ENCODE peak calls at places on chromosomes 1 and 21, in five cellular contexts. N is ovary, G is neuronal stem cell, U is hepatocyte, I is lung. T is an unnamed sample.
A peak's percentile ranks its signal among the peaks of the same experiment; 100 is the strongest.

GRCh38 chr1:179310271-179310670 is 16.7 kb downstream of the SOAT1 start:
- DNase-seq in N (no peak), G (no peak), U (no peak), I (no peak), T (no peak)

GRCh38 chr1:100799548-100799947 is 80.0 kb downstream of the VCAM1 start:
- DNase-seq in N (no peak), G (no peak), U (no peak), I (no peak), T (no peak)

GRCh38 chr1:245207056-245207638 is 52.4 kb downstream of the KIF26B start:
- DNase-seq in N (no peak), G (no peak), U (no peak), I (no peak), T (no peak)

GRCh38 chr21:37803076-37803475 is 113.2 kb downstream of the KCNJ6 start:
- DNase-seq in N (no peak), G (no peak), U (no peak), I (no peak), T (no peak)

GRCh38 chr1:234724517-234725176 is 114.7 kb upstream of the IRF2BP2 start:
- DNase-seq in N (peak; percentile 85), G (no peak), U (no peak), I (peak; percentile 69), T (peak; percentile 59)

GRCh38 chr1:203491664-203492485 is 2.1 kb upstream of the OPTC start:
- DNase-seq in N (no peak), G (no peak), U (no peak), I (no peak), T (no peak)

GRCh38 chr1:163071381-163072255 is 2.5 kb downstream of the RGS4 start:
- DNase-seq in N (peak; percentile 26), G (peak; percentile 45), U (peak; percentile 77), I (peak; percentile 42), T (peak; percentile 25)

GRCh38 chr1:38013027-38013588 is 574 bp downstream of the UTP11 start:
- DNase-seq in N (no peak), G (no peak), U (peak; percentile 87), I (no peak), T (no peak)

GRCh38 chr1:158155673-158156072 is 25.0 kb upstream of the CD1D start:
- DNase-seq in N (no peak), G (no peak), U (no peak), I (no peak), T (no peak)

GRCh38 chr1:178124115-178124514 is 30.2 kb downstream of the RASAL2 start:
- DNase-seq in N (no peak), G (no peak), U (no peak), I (no peak), T (no peak)

GRCh38 chr1:115098979-115099692 is 9.8 kb upstream of the TSPAN2 start:
- DNase-seq in N (no peak), G (no peak), U (peak; percentile 78), I (no peak), T (no peak)

GRCh38 chr1:115099693-115100050 is 10.4 kb upstream of the TSPAN2 start:
- DNase-seq in N (no peak), G (no peak), U (no peak), I (no peak), T (no peak)
- H3K27ac ChIP-seq in N (no peak overlapping the region), G (no peak overlapping the region), U (no peak overlapping the region), I (no peak overlapping the region), T (peak overlapping the region; percentile 81)

GRCh38 chr21:41726970-41727783 is 39.7 kb downstream of the RIPK4 start:
- DNase-seq in N (no peak), G (no peak), U (peak; percentile 53), I (no peak), T (peak; percentile 66)

GRCh38 chr21:41729701-41730368 is 37.0 kb downstream of the RIPK4 start:
- DNase-seq in N (no peak), G (no peak), U (no peak), I (no peak), T (no peak)

GRCh38 chr21:41733951-41734689 is 32.7 kb downstream of the RIPK4 start:
- DNase-seq in N (no peak), G (no peak), U (no peak), I (no peak), T (no peak)

GRCh38 chr21:41727784-41728763 is 38.8 kb downstream of the RIPK4 start:
- DNase-seq in N (no peak), G (no peak), U (no peak), I (no peak), T (no peak)

DNA sequence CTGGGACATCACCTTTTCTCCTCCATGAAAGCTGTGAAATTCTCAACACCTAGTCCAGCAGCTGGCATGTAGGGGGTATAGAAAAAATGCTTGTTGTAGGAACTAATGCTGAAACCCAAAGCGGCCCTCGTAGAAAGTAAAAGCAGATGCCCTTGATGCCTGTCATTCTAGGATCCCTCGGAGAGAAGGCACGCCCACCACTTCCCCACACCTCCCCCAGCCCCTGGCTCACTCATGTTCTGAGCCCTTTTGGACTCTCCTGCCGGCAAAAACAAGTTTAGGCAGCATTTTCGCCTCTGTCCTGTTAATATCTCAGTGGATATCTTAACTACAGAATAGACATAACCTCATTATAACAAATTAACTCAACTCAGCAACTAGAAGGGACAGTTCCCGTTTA is 36.5 kb downstream of the RIPK4 start:
- DNase-seq in N (no peak), G (no peak), U (no peak), I (no peak), T (no peak)
- H3K27ac ChIP-seq in N (no peak overlapping the region), G (no peak overlapping the region), U (no peak overlapping the region), I (no peak overlapping the region), T (no peak overlapping the region)

DNA sequence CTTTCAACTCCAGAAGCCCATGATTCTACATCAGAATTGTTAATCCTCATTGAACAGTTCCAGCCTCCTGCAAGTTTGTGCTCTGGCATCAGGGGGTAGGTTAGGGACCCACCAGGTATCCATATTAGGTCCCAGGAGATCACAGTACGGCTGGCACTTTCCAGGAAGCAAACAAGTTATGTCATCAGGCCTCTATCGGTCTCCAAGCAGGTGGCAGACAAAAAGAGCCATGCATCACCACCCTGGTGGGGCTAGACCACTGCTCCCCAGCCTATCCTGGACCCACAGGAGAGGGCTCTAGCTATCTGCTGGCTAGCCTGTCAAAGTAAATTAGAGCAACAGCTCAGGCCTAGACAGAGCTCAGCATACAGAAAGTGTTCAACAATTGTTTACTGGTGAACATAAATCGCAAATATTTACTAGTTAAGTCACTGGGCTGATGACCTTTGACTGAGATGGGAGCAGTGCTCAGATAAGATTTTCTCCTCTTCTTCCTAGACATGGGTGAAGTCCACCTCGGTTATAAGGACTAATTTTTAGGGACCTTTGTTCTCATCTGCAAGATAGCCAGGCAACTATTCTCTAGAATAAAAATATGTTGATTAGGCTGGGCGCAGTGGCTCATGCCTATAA is 6.4 kb downstream of the NUAK2 start:
- DNase-seq in N (no peak), G (no peak), U (no peak), I (no peak), T (no peak)
- H3K27ac ChIP-seq in N (no peak overlapping the region), G (peak overlapping the region; percentile 96), U (peak overlapping the region; percentile 88), I (peak overlapping the region; percentile 49), T (no peak overlapping the region)

DNA sequence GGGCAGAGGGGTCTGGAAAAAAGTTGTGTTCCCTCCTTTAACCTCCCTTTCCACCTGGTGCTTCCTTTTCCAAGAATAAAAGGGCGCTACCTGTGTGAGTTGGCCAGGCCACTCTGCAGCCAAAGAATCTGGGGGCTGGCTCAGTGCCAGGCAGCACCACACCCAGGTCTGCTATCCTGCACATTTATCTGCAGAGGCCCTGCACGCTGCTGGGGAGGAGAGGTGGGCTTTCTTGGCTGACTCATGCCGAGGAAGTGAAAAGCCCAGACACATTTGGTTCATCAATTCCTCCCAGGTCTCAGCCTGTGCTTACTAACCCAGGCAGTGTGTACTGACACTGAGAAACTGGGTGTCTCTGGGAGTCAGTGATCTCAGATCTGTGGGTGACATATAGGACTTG is 79.8 kb upstream of the F3 start:
- DNase-seq in N (no peak), G (no peak), U (peak; percentile 73), I (no peak), T (no peak)
- H3K27ac ChIP-seq in N (no peak overlapping the region), G (no peak overlapping the region), U (peak overlapping the region; percentile 95), I (no peak overlapping the region), T (peak overlapping the region; percentile 62)

T was measured in tibial nerve.